ENCODE peak calls at places on chromosomes 12 and 14, in five cellular contexts. E is lung, H is osteocyte, K is left ventricle myocardium inferior, Z is left lung. W is an unnamed sample.

GRCh38 chr12:81128930-81129554 is 51.2 kb downstream of the ACSS3 start:
- DNase-seq in Z (no peak), E (no peak), K (no peak), H (no peak), W (peak; percentile 31)

GRCh38 chr14:23316300-23316699 is 5.0 kb upstream of the PABPN1 start:
- DNase-seq in H (no peak), E (no peak), K (no peak), Z (no peak), W (no peak)

GRCh38 chr12:78818487-78818886 is 46.1 kb upstream of the SYT1 start:
- DNase-seq in H (no peak), E (no peak), Z (no peak), K (no peak), W (no peak)

GRCh38 chr14:104280085-104280901 is 141.9 kb downstream of the KIF26A start:
- DNase-seq in Z (peak; percentile 69), H (peak; percentile 82), E (no peak), K (peak; percentile 11), W (no peak)

GRCh38 chr14:76876076-76876475 is 49.9 kb downstream of the LRRC74A start:
- DNase-seq in K (peak; percentile 43), H (no peak), E (peak; percentile 59), Z (no peak), W (peak; percentile 76)

GRCh38 chr12:55142896-55143870 is 17.0 kb downstream of the OR9K2 start:
- DNase-seq in E (no peak), Z (no peak), H (no peak), K (no peak), W (peak; percentile 17)

GRCh38 chr12:111488271-111488670 is 82.5 kb downstream of the SH2B3 start:
- DNase-seq in E (no peak), H (no peak), Z (no peak), K (peak; percentile 56), W (no peak)

GRCh38 chr12:127570793-127571360 is 696.1 kb upstream of the TMEM132C start:
- DNase-seq in K (no peak), Z (no peak), H (no peak), E (no peak), W (no peak)

GRCh38 chr14:101544550-101544949 is 16.7 kb upstream of the DIO3 start:
- DNase-seq in Z (no peak), E (no peak), K (no peak), H (no peak), W (no peak)

GRCh38 chr14:90644882-90645281 is 171.3 kb downstream of the TTC7B start:
- DNase-seq in Z (no peak), E (no peak), H (no peak), K (peak; percentile 54), W (no peak)

GRCh38 chr14:37711499-37712475 is 116.4 kb downstream of the TTC6 start:
- DNase-seq in K (no peak), Z (no peak), E (no peak), H (no peak), W (no peak)

GRCh38 chr12:15875863-15876262 is 6.3 kb upstream of the STRAP start:
- DNase-seq in E (no peak), K (no peak), Z (no peak), H (no peak), W (no peak)

GRCh38 chr14:20855652-20856291 is 35.4 kb upstream of the RNASE3 start:
- DNase-seq in K (peak; percentile 19), Z (no peak), E (peak; percentile 70), H (no peak), W (peak; percentile 73)

GRCh38 chr12:125544979-125545378 is 479.7 kb downstream of the AACS start:
- DNase-seq in Z (no peak), E (no peak), H (no peak), K (no peak), W (no peak)

GRCh38 chr14:73788871-73789590 is 62.6 kb upstream of the PTGR2 start:
- DNase-seq in K (no peak), H (no peak), E (no peak), Z (no peak), W (no peak)
- TF ChIP-seq CTCF in K (no peak), H (no peak), E (no peak), Z (no peak), W (no peak)

GRCh38 chr12:63069860-63070617 is 81.0 kb downstream of the AVPR1A start:
- DNase-seq in H (no peak), E (no peak), K (no peak), Z (no peak), W (no peak)

GRCh38 chr12:63068857-63069442 is 82.1 kb downstream of the AVPR1A start:
- DNase-seq in H (no peak), K (no peak), Z (no peak), E (no peak), W (peak; percentile 9)

GRCh38 chr12:63066136-63066535 is 84.9 kb downstream of the AVPR1A start:
- DNase-seq in E (no peak), H (no peak), K (no peak), Z (no peak), W (no peak)

GRCh38 chr12:63064080-63064479 is 86.9 kb downstream of the AVPR1A start:
- DNase-seq in H (no peak), Z (no peak), K (no peak), E (no peak), W (no peak)

DNA sequence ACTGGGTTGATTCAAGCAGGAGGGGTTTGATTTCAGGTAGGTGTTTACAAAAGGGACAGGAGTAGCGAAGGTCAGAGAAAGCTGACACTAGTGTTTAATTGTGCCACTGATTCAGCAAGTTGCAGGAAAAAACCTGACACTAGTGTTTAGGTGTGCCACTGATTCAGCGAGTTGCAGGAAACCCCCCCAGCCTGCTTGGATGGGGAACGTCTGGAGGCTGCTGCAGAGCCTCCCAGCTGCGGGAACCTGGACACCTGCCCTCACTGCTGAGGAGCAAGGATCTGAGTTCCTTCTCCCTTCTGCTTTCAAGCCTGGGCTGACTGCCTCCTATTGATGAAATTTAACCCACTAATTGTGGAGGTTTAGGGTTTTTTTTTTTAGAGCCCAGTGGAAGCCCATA is 84.2 kb downstream of the AVPR1A start:
- DNase-seq in H (no peak), K (no peak), Z (no peak), E (no peak), W (no peak)
- TF ChIP-seq CTCF in H (no peak), K (no peak), Z (no peak), E (no peak), W (no peak)

GRCh38 chr14:33219957-33220356 is 281.3 kb downstream of the NPAS3 start:
- DNase-seq in E (no peak), H (no peak), Z (no peak), K (no peak), W (no peak)

DNA sequence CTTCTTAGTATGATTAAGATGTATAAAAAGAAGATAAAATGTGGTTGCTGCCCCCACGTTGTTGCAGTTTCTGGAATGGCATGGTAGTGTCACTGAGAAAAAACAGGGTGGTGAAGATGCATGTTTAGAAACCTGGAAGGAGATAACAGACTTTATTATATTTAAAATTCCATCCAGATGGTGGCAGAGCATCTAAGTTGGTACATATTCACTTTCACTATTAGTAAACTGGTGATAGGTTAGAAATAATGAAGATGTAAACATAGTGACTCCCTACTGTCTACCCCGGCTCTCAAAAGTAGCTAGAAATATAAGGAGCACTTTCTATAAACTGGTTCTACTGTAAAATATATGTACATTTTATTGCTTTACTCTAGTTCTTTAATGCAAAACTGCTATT is 279.4 kb downstream of the NPAS3 start:
- DNase-seq in E (no peak), Z (no peak), K (no peak), H (no peak), W (no peak)
- TF ChIP-seq CTCF in E (no peak), Z (no peak), K (peak; percentile 24), H (peak; percentile 18), W (no peak)

DNA sequence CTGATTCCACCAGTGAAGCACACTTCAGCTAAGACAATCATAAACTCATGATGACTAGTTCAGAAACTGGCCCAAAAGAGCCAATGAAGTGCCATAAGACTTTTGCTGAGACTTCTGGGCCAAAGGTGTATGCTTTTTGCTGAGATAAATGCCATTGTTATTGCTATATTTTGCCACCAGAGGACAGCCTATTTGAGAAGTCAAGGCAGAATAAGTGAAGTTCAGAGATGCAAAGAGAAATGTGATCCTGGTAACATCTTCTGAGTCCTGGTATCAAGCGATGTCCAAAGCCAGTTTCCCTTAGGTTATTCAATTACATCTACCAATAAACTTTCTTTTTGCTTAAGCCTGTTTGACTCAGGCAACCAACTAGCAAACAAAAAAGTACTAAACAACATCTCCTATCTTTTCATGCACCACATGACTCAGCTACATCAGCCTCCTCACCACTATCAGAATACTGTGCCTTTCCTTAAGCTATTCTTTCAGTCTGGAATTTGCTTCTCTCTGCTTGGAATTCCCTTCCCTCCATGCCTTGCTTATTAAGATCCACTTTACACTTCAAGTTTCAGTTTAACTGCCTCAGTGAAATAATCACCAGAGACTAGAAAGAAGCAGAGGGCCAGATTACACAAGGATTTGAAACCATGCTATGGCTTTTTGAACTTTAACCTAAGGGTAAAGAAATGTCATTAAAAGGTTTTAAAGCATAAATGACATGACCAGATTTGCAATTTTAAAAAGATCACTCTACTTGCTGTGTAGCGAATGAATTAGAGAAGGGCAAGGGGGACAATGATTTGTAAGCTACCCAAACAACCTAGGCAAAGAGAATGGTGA is 14.0 kb downstream of the CRY1 start:
- DNase-seq in Z (no peak), K (no peak), E (no peak), H (no peak), W (no peak)
- TF ChIP-seq CTCF in Z (peak; percentile 36), K (peak; percentile 44), E (peak; percentile 7), H (peak; percentile 49), W (peak; percentile 29)

GRCh38 chr12:107891967-107892366 is 117.5 kb downstream of the ASCL4 start:
- DNase-seq in E (no peak), Z (no peak), K (no peak), H (no peak), W (peak; percentile 23)
- TF ChIP-seq CTCF in E (no peak), Z (no peak), K (no peak), H (peak; percentile 29), W (peak; percentile 17)

GRCh38 chr12:105640780-105641179 is 310.3 kb downstream of the C12orf75 start:
- DNase-seq in K (no peak), E (no peak), H (no peak), Z (no peak), W (no peak)

GRCh38 chr12:105637470-105637869 is 307.0 kb downstream of the C12orf75 start:
- DNase-seq in K (no peak), E (no peak), H (no peak), Z (no peak), W (no peak)

GRCh38 chr12:105644770-105645169 is 314.3 kb downstream of the C12orf75 start:
- DNase-seq in H (no peak), Z (no peak), E (no peak), K (no peak), W (no peak)

DNA sequence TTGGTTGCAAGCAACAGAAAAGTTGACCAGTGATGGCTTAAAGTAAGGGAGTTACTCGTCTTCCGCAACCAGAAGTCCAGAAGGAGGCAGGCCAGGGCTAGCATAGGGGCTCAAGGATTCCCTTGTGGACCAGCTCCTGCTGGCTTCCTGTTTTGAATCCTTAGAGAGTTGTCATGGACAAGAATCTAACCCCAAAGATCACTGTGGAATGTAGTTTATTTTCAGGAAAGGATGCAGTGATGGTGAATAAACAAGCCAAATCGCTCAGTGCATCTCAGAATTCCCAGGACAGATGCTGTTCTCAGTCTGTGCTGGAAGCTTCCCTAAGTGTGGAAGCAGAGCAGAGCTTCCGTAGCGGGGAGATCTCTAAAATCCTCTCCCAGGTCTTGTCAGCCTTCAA is 311.3 kb downstream of the C12orf75 start:
- DNase-seq in E (no peak), Z (no peak), K (no peak), H (no peak), W (no peak)
- TF ChIP-seq CTCF in E (no peak), Z (no peak), K (peak; percentile 28), H (no peak), W (no peak)

W was measured in GM20000.